ENCODE peak calls at places on chromosomes 6 and 20, in nine cellular contexts. F is body of pancreas, G is breast epithelium, P is A549, V is HepG2, B is IMR-90, E is stomach, J is uterus, X is transverse colon. O is an unnamed sample. For H3K4me1, the result is how much of the 10 kb centered on the place peaks cover.

GRCh38 chr6:30322527-30323501 is 3.9 kb upstream of the TRIM39 start:
- DNase-seq in F (no peak), G (no peak), P (no peak), V (no peak), B (peak), E (no peak), J (no peak), X (no peak), O (no peak)

GRCh38 chr6:30719356-30719755 is 796 bp upstream of the TUBB start:
- DNase-seq in F (no peak), G (no peak), P (no peak), V (no peak), B (no peak), E (no peak), J (no peak), X (no peak), O (no peak)

GRCh38 chr20:415820-416322 is 7.8 kb downstream of the RBCK1 start:
- DNase-seq in F (no peak), G (no peak), P (no peak), V (no peak), B (no peak), E (no peak), J (no peak), X (no peak), O (no peak)

GRCh38 chr6:116461563-116462507 is 660 bp downstream of the CALHM6 start:
- DNase-seq in F (peak), G (no peak), P (no peak), V (no peak), B (peak), E (peak), J (no peak), X (peak), O (peak)

GRCh38 chr20:57361517-57361916 is 10.5 kb downstream of the RAE1 start:
- DNase-seq in F (no peak), G (no peak), P (no peak), V (no peak), B (peak), E (no peak), J (no peak), X (no peak), O (no peak)

GRCh38 chr6:88517737-88518136 is 351.6 kb upstream of the CNR1 start:
- DNase-seq in F (no peak), G (no peak), P (no peak), V (no peak), B (no peak), E (no peak), J (no peak), X (no peak), O (no peak)

GRCh38 chr20:57779401-57780003 is 69.7 kb upstream of the PMEPA1 start:
- DNase-seq in F (peak), G (no peak), P (no peak), V (no peak), B (no peak), E (no peak), J (no peak), X (no peak), O (no peak)

GRCh38 chr6:165766457-165766856 is 103.4 kb upstream of the PDE10A start:
- DNase-seq in F (no peak), G (no peak), P (no peak), V (no peak), B (peak), E (no peak), J (no peak), X (no peak), O (no peak)

GRCh38 chr20:18657575-18657974 is 69.7 kb downstream of the DTD1 start:
- DNase-seq in F (no peak), G (no peak), P (no peak), V (no peak), B (peak), E (no peak), J (no peak), X (no peak), O (no peak)

GRCh38 chr6:78484181-78485064 is 382.9 kb upstream of the IRAK1BP1 start:
- DNase-seq in F (no peak), G (no peak), P (no peak), V (no peak), B (no peak), E (no peak), J (no peak), X (no peak), O (no peak)

GRCh38 chr20:32989507-32990283 is 14.5 kb downstream of the SUN5 start:
- DNase-seq in F (no peak), G (no peak), P (no peak), V (no peak), B (no peak), E (no peak), J (no peak), X (no peak), O (peak)

GRCh38 chr20:10674684-10675455 is 1.1 kb upstream of the JAG1 start:
- DNase-seq in F (peak), G (peak), P (peak), V (peak), B (peak), E (peak), J (peak), X (peak), O (peak)

GRCh38 chr6:44041461-44042260 is 85.6 kb downstream of the MRPL14 start:
- DNase-seq in F (no peak), G (no peak), P (peak), V (no peak), B (peak), E (no peak), J (peak), X (peak), O (peak)

GRCh38 chr20:64035066-64035932 is 683 bp upstream of the C20orf204 start:
- DNase-seq in F (no peak), G (no peak), P (no peak), V (no peak), B (no peak), E (no peak), J (no peak), X (no peak), O (no peak)
- TF ChIP-seq POLR2A in F (no peak), G (no peak), P (no peak), V (no peak), B (no peak), E (no peak), J (no peak), X (no peak), O (no peak)

DNA sequence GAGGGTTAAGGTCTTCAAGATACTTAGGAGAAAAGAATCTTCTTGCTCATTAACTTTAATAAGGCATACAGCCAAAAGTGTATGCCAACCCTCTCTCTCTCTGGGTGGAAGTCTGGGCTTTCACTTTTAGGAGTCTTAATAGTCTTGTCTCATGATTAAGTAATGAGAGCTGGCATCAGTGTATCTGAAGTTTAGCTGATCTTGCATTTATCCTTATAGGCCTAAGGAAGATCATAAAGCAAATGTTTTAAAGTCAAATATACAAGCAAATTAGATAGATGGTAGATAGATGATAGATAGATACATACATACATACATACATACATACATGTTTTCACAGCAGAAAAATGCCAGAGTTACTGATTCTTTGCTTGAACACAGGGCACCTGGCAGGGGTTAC is 21.5 kb downstream of the OLIG3 start:
- DNase-seq in F (no peak), G (no peak), P (no peak), V (no peak), B (no peak), E (no peak), J (no peak), X (no peak), O (no peak)
- H3K4me1 ChIP-seq in F (under half), G (under half), P (under half), V (under half), B (under half), E (under half), J (under half), X (under half), O (under half)

GRCh38 chr20:63863798-63864544 is 1.1 kb upstream of the TPD52L2 start:
- DNase-seq in F (peak), G (peak), P (peak), V (peak), B (peak), E (peak), J (peak), X (peak), O (peak)
- TF ChIP-seq POLR2A in F (no peak), G (no peak), P (peak), V (no peak), B (no peak), E (no peak), J (peak), X (no peak), O (no peak)

GRCh38 chr6:137881522-137881886 is 14.4 kb downstream of the TNFAIP3 start:
- DNase-seq in F (no peak), G (no peak), P (no peak), V (no peak), B (no peak), E (no peak), J (no peak), X (no peak), O (no peak)
- H3K4me1 ChIP-seq in F (under half), G (under half), P (under half), V (under half), B (under half), E (under half), J (under half), X (under half), O (under half)

DNA sequence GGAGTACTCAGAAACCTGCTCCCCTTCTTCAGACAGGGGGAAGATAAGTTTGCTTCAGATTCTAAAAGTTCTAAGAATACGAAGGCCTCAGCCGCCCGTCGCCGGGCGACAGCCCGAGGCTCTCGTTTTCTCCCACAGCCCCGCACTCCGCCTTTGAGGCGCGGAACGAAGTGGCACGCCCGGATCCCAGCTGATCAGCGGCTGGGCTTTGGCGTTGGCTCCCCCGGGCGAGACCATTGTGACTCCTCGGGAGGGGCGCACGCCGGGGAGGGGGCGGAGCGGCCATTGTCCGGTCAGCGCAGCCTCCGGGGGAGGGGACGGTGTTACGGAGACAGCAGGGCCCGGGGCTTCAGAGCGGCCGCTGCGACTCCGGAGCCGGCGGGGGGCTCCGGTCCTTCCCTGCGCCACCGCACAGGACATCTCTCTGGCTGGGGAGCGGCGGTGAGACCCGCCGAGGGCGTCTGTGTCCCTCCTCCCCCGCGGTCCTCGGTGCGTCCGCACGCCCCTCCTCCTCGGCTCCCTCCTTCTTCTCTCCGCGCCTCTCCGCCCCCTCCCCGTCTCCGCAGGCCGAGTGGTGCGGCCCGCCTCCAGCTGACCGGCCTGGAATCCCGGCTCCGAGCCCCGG is at the start of gene ZFAND3:
- DNase-seq in F (peak), G (peak), P (peak), V (peak), B (peak), E (peak), J (peak), X (peak), O (peak)
- TF ChIP-seq POLR2A in F (no peak), G (no peak), P (no peak), V (peak), B (peak), E (no peak), J (peak), X (peak), O (no peak)